ENCODE peak calls at places on chromosome 9, in six cellular contexts. D is K562, V is upper lobe of left lung, Y is suprapubic skin, P is stomach, R is endothelial cell of umbilical vein. Z is an unnamed sample.

GRCh38 chr9:4137755-4138154 is 162.1 kb downstream of the GLIS3 start:
- DNase-seq in V (no peak), Y (no peak), P (no peak), R (peak; percentile 30), D (no peak), Z (no peak)

GRCh38 chr9:2602704-2603116 is 18.9 kb upstream of the VLDLR start:
- DNase-seq in Y (no peak), V (no peak), P (no peak), R (no peak), D (no peak), Z (no peak)

GRCh38 chr9:134190232-134191121 is 26.1 kb upstream of the RNU6ATAC start:
- DNase-seq in D (no peak), Y (peak; percentile 74), R (no peak), P (no peak), V (no peak), Z (no peak)

GRCh38 chr9:92141144-92142129 is 26.2 kb upstream of the SPTLC1 start:
- DNase-seq in R (peak; percentile 40), Y (no peak), D (no peak), V (no peak), P (peak; percentile 45), Z (no peak)

GRCh38 chr9:122219856-122220672 is 8.7 kb downstream of the LHX6 start:
- DNase-seq in R (no peak), D (no peak), V (no peak), P (no peak), Y (no peak), Z (no peak)

GRCh38 chr9:109780453-109781033 is 545 bp downstream of the PALM2AKAP2 start:
- DNase-seq in P (no peak), Y (no peak), R (no peak), V (no peak), D (no peak), Z (peak; percentile 86)

GRCh38 chr9:88950341-88951141 is 40.7 kb upstream of the S1PR3 start:
- DNase-seq in D (no peak), P (no peak), R (peak; percentile 45), Y (no peak), V (no peak), Z (peak; percentile 90)

GRCh38 chr9:27527702-27528277 is 1.8 kb downstream of the MOB3B start:
- DNase-seq in P (no peak), V (peak; percentile 24), R (no peak), Y (no peak), D (peak; percentile 8), Z (no peak)

GRCh38 chr9:129752915-129753724 is at the start of gene PTGES:
- DNase-seq in V (peak; percentile 72), R (peak; percentile 47), D (peak; percentile 81), Y (peak; percentile 89), P (peak; percentile 69), Z (no peak)

GRCh38 chr9:1018121-1018520 is 32.0 kb upstream of the DMRT2 start:
- DNase-seq in V (peak; percentile 40), Y (no peak), R (no peak), D (peak; percentile 29), P (no peak), Z (no peak)

GRCh38 chr9:68919666-68920065 is 94.2 kb downstream of the PRKACG start:
- DNase-seq in D (no peak), Y (no peak), R (no peak), V (no peak), P (no peak), Z (no peak)

GRCh38 chr9:82021198-82021597 is 32.6 kb downstream of the SPATA31D1 start:
- DNase-seq in D (no peak), R (peak; percentile 13), Y (no peak), V (no peak), P (no peak), Z (no peak)

GRCh38 chr9:98775831-98776441 is 20.4 kb downstream of the ANKS6 start:
- DNase-seq in P (no peak), R (peak; percentile 68), V (no peak), Y (no peak), D (peak; percentile 81), Z (no peak)

DNA sequence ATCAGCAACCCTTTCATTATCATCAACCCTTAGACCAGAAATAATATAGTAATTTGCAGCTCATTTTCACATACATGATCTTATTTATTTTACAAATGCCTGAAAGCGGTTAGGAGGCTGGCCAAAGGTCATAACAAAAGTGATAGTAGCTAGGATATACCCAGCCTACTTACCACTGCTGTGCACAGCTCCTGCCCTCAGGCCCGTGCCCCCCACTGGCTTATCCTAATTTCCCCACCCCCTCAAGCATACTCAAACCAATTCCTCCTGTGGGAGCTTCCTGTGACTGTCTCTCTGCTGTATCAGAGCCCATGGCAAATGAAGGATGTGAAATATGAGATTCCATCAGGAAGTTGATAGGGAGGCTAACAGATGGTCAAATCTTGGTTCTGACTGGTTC is 14.8 kb downstream of the FAM219A start:
- DNase-seq in Y (no peak), P (no peak), V (no peak), D (no peak), R (no peak), Z (no peak)
- H3K4me1 ChIP-seq in Y (peaks cover 7% of the 10 kb centered on the region), P (peaks cover 5% of the 10 kb centered on the region), V (peaks cover 13% of the 10 kb centered on the region), D (no peaks in the 10 kb centered on the region), R (peaks cover 28% of the 10 kb centered on the region), Z (peaks cover 17% of the 10 kb centered on the region)

GRCh38 chr9:84173961-84174360 is 166.6 kb downstream of the SLC28A3 start:
- DNase-seq in P (no peak), D (no peak), V (no peak), Y (no peak), R (no peak), Z (no peak)

GRCh38 chr9:84174486-84174885 is 166.1 kb downstream of the SLC28A3 start:
- DNase-seq in R (no peak), Y (no peak), P (no peak), D (no peak), V (no peak), Z (no peak)

GRCh38 chr9:84169240-84169639 is 171.3 kb downstream of the SLC28A3 start:
- DNase-seq in P (no peak), D (no peak), V (no peak), Y (no peak), R (no peak), Z (no peak)

GRCh38 chr9:84166828-84167400 is 173.6 kb downstream of the SLC28A3 start:
- DNase-seq in P (no peak), D (no peak), Y (no peak), V (no peak), R (no peak), Z (no peak)

GRCh38 chr9:84170521-84171141 is 169.9 kb downstream of the SLC28A3 start:
- DNase-seq in R (peak; percentile 33), V (peak; percentile 58), D (peak; percentile 21), Y (no peak), P (peak; percentile 64), Z (peak; percentile 96)
- TF ChIP-seq POLR2AphosphoS5 in R (no peak), V (peak; percentile 76), D (no peak), Y (no peak), P (no peak), Z (peak; percentile 87)

GRCh38 chr9:96766199-96766598 is 11.7 kb downstream of the ZNF510 start:
- DNase-seq in R (no peak), D (no peak), P (no peak), Y (no peak), V (no peak), Z (no peak)
- H3K9me3 ChIP-seq in R (peaks cover 6% of the 10 kb centered on the region), D (peaks cover 41% of the 10 kb centered on the region), P (peaks cover 100% of the 10 kb centered on the region), Y (peaks cover 70% of the 10 kb centered on the region), V (peaks cover 97% of the 10 kb centered on the region), Z (peaks cover 94% of the 10 kb centered on the region)

DNA sequence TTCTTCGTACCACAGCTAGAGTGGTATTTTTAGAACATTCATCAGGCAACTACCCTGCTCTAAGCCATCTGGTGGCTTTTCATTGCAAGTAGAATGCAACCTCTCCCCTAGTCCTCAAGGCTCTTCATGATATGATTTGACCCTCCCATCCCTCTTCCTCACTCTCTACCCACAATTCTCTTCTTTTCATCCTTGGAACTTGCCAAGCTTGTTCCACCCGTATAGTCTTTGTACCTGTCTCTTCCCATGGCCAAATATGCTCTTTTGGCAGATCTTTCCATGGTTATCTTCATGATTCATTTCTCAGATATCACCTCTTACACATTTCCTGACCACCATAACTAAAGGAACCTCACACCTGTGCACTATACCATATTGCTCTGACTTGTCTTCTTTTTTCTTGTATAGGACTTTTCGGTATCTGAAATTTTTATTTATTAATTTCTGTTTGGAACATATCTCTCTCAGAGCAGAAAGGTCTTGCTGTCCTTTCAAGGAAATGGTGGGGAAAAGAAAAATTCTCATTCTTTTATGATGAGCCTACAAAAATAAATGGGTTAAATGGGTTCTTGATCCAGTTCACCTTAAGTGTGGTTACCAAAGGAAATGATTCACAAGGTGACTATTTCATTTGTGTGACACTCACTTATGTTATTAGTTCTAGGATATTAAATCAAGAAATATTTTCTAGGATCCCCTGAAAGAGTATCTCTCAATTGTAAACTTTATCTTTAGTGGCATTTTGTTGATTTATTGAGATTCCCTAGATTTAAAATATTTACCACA is 3.7 kb upstream of the CD274 start:
- DNase-seq in R (no peak), D (no peak), V (no peak), P (no peak), Y (no peak), Z (no peak)
- H3K4me1 ChIP-seq in R (peaks cover 36% of the 10 kb centered on the region), D (peaks cover 4% of the 10 kb centered on the region), V (peaks cover 20% of the 10 kb centered on the region), P (peaks cover 4% of the 10 kb centered on the region), Y (peaks cover 23% of the 10 kb centered on the region), Z (peaks cover 18% of the 10 kb centered on the region)

GRCh38 chr9:35688558-35689350 is 971 bp downstream of the TPM2 start:
- DNase-seq in P (no peak), Y (no peak), R (peak; percentile 41), V (no peak), D (no peak), Z (no peak)

GRCh38 chr9:35689351-35689600 is 449 bp downstream of the TPM2 start:
- DNase-seq in R (no peak), D (no peak), V (no peak), P (no peak), Y (no peak), Z (no peak)

GRCh38 chr9:35687306-35687705 is 2.4 kb downstream of the TPM2 start:
- DNase-seq in P (no peak), Y (no peak), R (no peak), V (no peak), D (no peak), Z (no peak)

GRCh38 chr9:35686222-35687203 is 3.2 kb downstream of the TPM2 start:
- DNase-seq in R (no peak), D (no peak), Y (no peak), P (no peak), V (peak; percentile 64), Z (no peak)

GRCh38 chr9:35687972-35688557 is 1.7 kb downstream of the TPM2 start:
- DNase-seq in R (no peak), Y (no peak), D (no peak), V (no peak), P (no peak), Z (no peak)
- TF ChIP-seq POLR2AphosphoS5 in R (no peak), Y (no peak), D (no peak), V (no peak), P (no peak), Z (no peak)

Z was measured in esophagus muscularis mucosa.